ENCODE peak calls at places on chromosomes 12 and 14, in eight cellular contexts. One of them, this sample, is unnamed.

GRCh38 chr12:1529862-1530591 is 64.4 kb downstream of the FBXL14 start:
- DNase-seq in lung: no peak
- DNase-seq in H1: no peak
- DNase-seq in right atrium auricular region: no peak
- DNase-seq in neuronal stem cell: no peak
- DNase-seq in H9: peak; percentile 51
- DNase-seq in endothelial cell of umbilical vein: no peak
- DNase-seq in ovary: peak; percentile 63
- DNase-seq in this sample: no peak

GRCh38 chr12:117805865-117806264 is 162.9 kb downstream of the KSR2 start:
- DNase-seq in lung: no peak
- DNase-seq in H1: no peak
- DNase-seq in right atrium auricular region: no peak
- DNase-seq in neuronal stem cell: no peak
- DNase-seq in H9: no peak
- DNase-seq in endothelial cell of umbilical vein: no peak
- DNase-seq in ovary: no peak
- DNase-seq in this sample: no peak

GRCh38 chr12:125491585-125491984 is 426.4 kb downstream of the AACS start:
- DNase-seq in lung: no peak
- DNase-seq in H1: no peak
- DNase-seq in right atrium auricular region: no peak
- DNase-seq in neuronal stem cell: no peak
- DNase-seq in H9: no peak
- DNase-seq in endothelial cell of umbilical vein: no peak
- DNase-seq in ovary: no peak
- DNase-seq in this sample: no peak

GRCh38 chr12:113143959-113144358 is 5.6 kb upstream of the CFAP73 start:
- DNase-seq in lung: no peak
- DNase-seq in H1: no peak
- DNase-seq in right atrium auricular region: no peak
- DNase-seq in neuronal stem cell: no peak
- DNase-seq in H9: no peak
- DNase-seq in endothelial cell of umbilical vein: no peak
- DNase-seq in ovary: no peak
- DNase-seq in this sample: no peak

GRCh38 chr12:116338064-116338872 is 60.8 kb upstream of the MED13L start:
- DNase-seq in lung: no peak
- DNase-seq in H1: no peak
- DNase-seq in right atrium auricular region: no peak
- DNase-seq in neuronal stem cell: peak; percentile 59
- DNase-seq in H9: peak; percentile 52
- DNase-seq in endothelial cell of umbilical vein: no peak
- DNase-seq in ovary: no peak
- DNase-seq in this sample: no peak

GRCh38 chr12:57611810-57612710 is 825 bp downstream of the ARHGEF25 start:
- DNase-seq in lung: no peak
- DNase-seq in H1: no peak
- DNase-seq in right atrium auricular region: no peak
- DNase-seq in neuronal stem cell: no peak
- DNase-seq in H9: no peak
- DNase-seq in endothelial cell of umbilical vein: no peak
- DNase-seq in ovary: no peak
- DNase-seq in this sample: no peak

GRCh38 chr12:46562625-46563228 is 190.2 kb upstream of the SLC38A2 start:
- DNase-seq in lung: no peak
- DNase-seq in H1: no peak
- DNase-seq in right atrium auricular region: no peak
- DNase-seq in neuronal stem cell: no peak
- DNase-seq in H9: no peak
- DNase-seq in endothelial cell of umbilical vein: peak; percentile 94
- DNase-seq in ovary: no peak
- DNase-seq in this sample: no peak

GRCh38 chr12:79378496-79378895 is 312.3 kb downstream of the PAWR start:
- DNase-seq in lung: no peak
- DNase-seq in H1: no peak
- DNase-seq in right atrium auricular region: no peak
- DNase-seq in neuronal stem cell: no peak
- DNase-seq in H9: no peak
- DNase-seq in endothelial cell of umbilical vein: no peak
- DNase-seq in ovary: no peak
- DNase-seq in this sample: no peak

GRCh38 chr14:56342419-56342901 is 224.2 kb downstream of the PELI2 start:
- DNase-seq in lung: no peak
- DNase-seq in H1: no peak
- DNase-seq in right atrium auricular region: no peak
- DNase-seq in neuronal stem cell: no peak
- DNase-seq in H9: no peak
- DNase-seq in endothelial cell of umbilical vein: peak; percentile 82
- DNase-seq in ovary: no peak
- DNase-seq in this sample: no peak

GRCh38 chr14:53368714-53369191 is 215.6 kb upstream of the DDHD1 start:
- DNase-seq in lung: no peak
- DNase-seq in H1: no peak
- DNase-seq in right atrium auricular region: no peak
- DNase-seq in neuronal stem cell: no peak
- DNase-seq in H9: no peak
- DNase-seq in endothelial cell of umbilical vein: peak; percentile 77
- DNase-seq in ovary: no peak
- DNase-seq in this sample: no peak

GRCh38 chr12:76863811-76864210 is 15.0 kb downstream of the CSRP2 start:
- DNase-seq in lung: no peak
- DNase-seq in H1: no peak
- DNase-seq in right atrium auricular region: no peak
- DNase-seq in neuronal stem cell: no peak
- DNase-seq in H9: no peak
- DNase-seq in endothelial cell of umbilical vein: no peak
- DNase-seq in ovary: no peak
- DNase-seq in this sample: no peak

GRCh38 chr12:6778571-6779550 is 6.5 kb downstream of the LAG3 start:
- DNase-seq in lung: peak; percentile 95
- DNase-seq in H1: peak; percentile 96
- DNase-seq in right atrium auricular region: peak; percentile 96
- DNase-seq in neuronal stem cell: peak; percentile 97
- DNase-seq in H9: peak; percentile 98
- DNase-seq in endothelial cell of umbilical vein: peak; percentile 94
- DNase-seq in ovary: peak; percentile 97
- DNase-seq in this sample: peak; percentile 89

GRCh38 chr12:95054206-95054605 is 19.2 kb downstream of the NR2C1 start:
- DNase-seq in lung: no peak
- DNase-seq in H1: no peak
- DNase-seq in right atrium auricular region: no peak
- DNase-seq in neuronal stem cell: no peak
- DNase-seq in H9: no peak
- DNase-seq in endothelial cell of umbilical vein: no peak
- DNase-seq in ovary: no peak
- DNase-seq in this sample: no peak

GRCh38 chr12:56261503-56262230 is 3.5 kb upstream of the ANKRD52 start:
- DNase-seq in lung: no peak
- DNase-seq in H1: no peak
- DNase-seq in right atrium auricular region: no peak
- DNase-seq in neuronal stem cell: no peak
- DNase-seq in H9: no peak
- DNase-seq in endothelial cell of umbilical vein: no peak
- DNase-seq in ovary: no peak
- DNase-seq in this sample: no peak

GRCh38 chr12:97713972-97714588 is 251.5 kb downstream of the RMST start:
- DNase-seq in lung: no peak
- DNase-seq in H1: no peak
- DNase-seq in right atrium auricular region: no peak
- DNase-seq in neuronal stem cell: no peak
- DNase-seq in H9: no peak
- DNase-seq in endothelial cell of umbilical vein: no peak
- DNase-seq in ovary: no peak
- DNase-seq in this sample: no peak

GRCh38 chr14:97458302-97459137 is 661.3 kb downstream of the VRK1 start:
- DNase-seq in lung: no peak
- DNase-seq in H1: peak; percentile 67
- DNase-seq in right atrium auricular region: no peak
- DNase-seq in neuronal stem cell: no peak
- DNase-seq in H9: peak; percentile 88
- DNase-seq in endothelial cell of umbilical vein: no peak
- DNase-seq in ovary: no peak
- DNase-seq in this sample: no peak

GRCh38 chr12:121000530-121000929 is 15.8 kb downstream of the C12orf43 start:
- DNase-seq in lung: no peak
- DNase-seq in H1: no peak
- DNase-seq in right atrium auricular region: no peak
- DNase-seq in neuronal stem cell: no peak
- DNase-seq in H9: no peak
- DNase-seq in endothelial cell of umbilical vein: no peak
- DNase-seq in ovary: no peak
- DNase-seq in this sample: no peak

GRCh38 chr14:105926415-105927093 is 400.2 kb downstream of the TMEM121 start:
- DNase-seq in lung: no peak
- DNase-seq in H1: no peak
- DNase-seq in right atrium auricular region: no peak
- DNase-seq in neuronal stem cell: no peak
- DNase-seq in H9: no peak
- DNase-seq in endothelial cell of umbilical vein: no peak
- DNase-seq in ovary: peak; percentile 16
- DNase-seq in this sample: no peak
- H3K9me3 ChIP-seq in lung: no peaks in the 10 kb centered on the region
- H3K9me3 ChIP-seq in H1: peaks cover 88% of the 10 kb centered on the region
- H3K9me3 ChIP-seq in right atrium auricular region: peaks cover 12% of the 10 kb centered on the region
- H3K9me3 ChIP-seq in neuronal stem cell: no peaks in the 10 kb centered on the region
- H3K9me3 ChIP-seq in H9: peaks cover 99% of the 10 kb centered on the region
- H3K9me3 ChIP-seq in endothelial cell of umbilical vein: peaks cover 13% of the 10 kb centered on the region
- H3K9me3 ChIP-seq in ovary: no peaks in the 10 kb centered on the region
- H3K9me3 ChIP-seq in this sample: no peaks in the 10 kb centered on the region

DNA sequence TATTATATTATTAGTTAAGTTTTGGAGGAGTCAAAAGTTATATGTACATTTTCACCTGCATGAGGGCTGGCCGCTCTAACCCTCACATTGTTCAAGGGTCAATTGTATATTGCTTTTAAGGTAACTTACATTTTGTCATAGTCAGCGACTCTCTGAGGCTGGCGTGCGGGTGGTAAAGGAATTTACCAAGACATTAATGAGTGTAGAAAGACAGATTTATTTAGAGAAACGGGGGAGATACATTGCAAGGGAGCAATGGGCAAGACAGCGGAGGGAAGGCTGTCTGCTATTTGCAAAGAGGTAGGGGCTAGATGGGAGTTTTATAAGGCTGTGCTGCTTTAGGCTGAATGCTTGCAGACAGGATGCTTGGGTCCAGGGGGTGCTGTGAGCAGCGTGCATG is 306.9 kb downstream of the TMTC2 start:
- DNase-seq in lung: no peak
- DNase-seq in H1: no peak
- DNase-seq in right atrium auricular region: no peak
- DNase-seq in neuronal stem cell: no peak
- DNase-seq in H9: no peak
- DNase-seq in endothelial cell of umbilical vein: no peak
- DNase-seq in ovary: no peak
- DNase-seq in this sample: no peak
- H3K9me3 ChIP-seq in lung: no peaks in the 10 kb centered on the region
- H3K9me3 ChIP-seq in H1: no peaks in the 10 kb centered on the region
- H3K9me3 ChIP-seq in right atrium auricular region: no peaks in the 10 kb centered on the region
- H3K9me3 ChIP-seq in neuronal stem cell: peaks cover 6% of the 10 kb centered on the region
- H3K9me3 ChIP-seq in H9: no peaks in the 10 kb centered on the region
- H3K9me3 ChIP-seq in endothelial cell of umbilical vein: no peaks in the 10 kb centered on the region
- H3K9me3 ChIP-seq in ovary: no peaks in the 10 kb centered on the region
- H3K9me3 ChIP-seq in this sample: no peaks in the 10 kb centered on the region

DNA sequence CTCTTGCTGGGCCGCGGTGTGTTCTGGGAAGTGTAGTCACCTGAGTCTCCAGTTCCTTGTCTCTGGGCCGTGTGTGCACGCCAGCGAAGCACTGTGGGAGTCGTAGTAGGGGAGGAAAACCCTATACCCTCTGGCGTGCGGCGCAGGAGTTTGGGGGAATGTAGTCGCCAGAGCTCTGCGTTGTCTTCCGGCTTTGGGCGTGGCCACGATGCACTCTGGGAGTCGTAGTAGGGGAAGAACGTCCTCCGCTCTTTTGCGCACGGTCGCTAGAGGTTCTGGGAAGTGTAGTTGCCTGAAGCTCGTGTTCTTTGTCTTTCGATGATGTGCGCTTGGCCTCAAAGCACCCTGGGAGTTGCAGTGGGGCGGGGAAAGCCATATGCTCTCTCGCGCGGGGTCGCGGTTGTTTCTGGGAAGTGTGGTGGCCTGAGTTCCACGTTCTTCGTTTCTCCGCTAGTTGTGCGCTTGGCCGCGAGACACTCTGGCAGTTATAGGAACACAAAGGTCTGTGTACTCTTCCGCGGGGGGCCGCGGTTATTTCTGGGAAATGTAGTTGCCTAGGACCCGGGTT is 588 bp upstream of the ZNF140 start:
- DNase-seq in lung: peak; percentile 98
- DNase-seq in H1: peak; percentile 94
- DNase-seq in right atrium auricular region: peak; percentile 98
- DNase-seq in neuronal stem cell: peak; percentile 99
- DNase-seq in H9: peak; percentile 100
- DNase-seq in endothelial cell of umbilical vein: peak; percentile 100
- DNase-seq in ovary: peak; percentile 98
- DNase-seq in this sample: peak; percentile 98
- H3K9me3 ChIP-seq in lung: peaks cover 30% of the 10 kb centered on the region
- H3K9me3 ChIP-seq in H1: peaks cover 47% of the 10 kb centered on the region
- H3K9me3 ChIP-seq in right atrium auricular region: peaks cover 84% of the 10 kb centered on the region
- H3K9me3 ChIP-seq in neuronal stem cell: peaks cover 68% of the 10 kb centered on the region
- H3K9me3 ChIP-seq in H9: peaks cover 32% of the 10 kb centered on the region
- H3K9me3 ChIP-seq in endothelial cell of umbilical vein: no peaks in the 10 kb centered on the region
- H3K9me3 ChIP-seq in ovary: peaks cover 9% of the 10 kb centered on the region
- H3K9me3 ChIP-seq in this sample: peaks cover 20% of the 10 kb centered on the region

GRCh38 chr14:92244805-92245204 is 78.2 kb upstream of the SLC24A4 start:
- DNase-seq in lung: no peak
- DNase-seq in H1: no peak
- DNase-seq in right atrium auricular region: no peak
- DNase-seq in neuronal stem cell: no peak
- DNase-seq in H9: no peak
- DNase-seq in endothelial cell of umbilical vein: no peak
- DNase-seq in ovary: no peak
- DNase-seq in this sample: no peak
- H3K9me3 ChIP-seq in lung: peaks cover 3% of the 10 kb centered on the region
- H3K9me3 ChIP-seq in H1: peaks cover 28% of the 10 kb centered on the region
- H3K9me3 ChIP-seq in right atrium auricular region: peaks cover 17% of the 10 kb centered on the region
- H3K9me3 ChIP-seq in neuronal stem cell: peaks cover 6% of the 10 kb centered on the region
- H3K9me3 ChIP-seq in H9: peaks cover 33% of the 10 kb centered on the region
- H3K9me3 ChIP-seq in endothelial cell of umbilical vein: no peaks in the 10 kb centered on the region
- H3K9me3 ChIP-seq in ovary: no peaks in the 10 kb centered on the region
- H3K9me3 ChIP-seq in this sample: no peaks in the 10 kb centered on the region